ENCODE peak calls at places on chromosomes 16 and 17, in ten cellular contexts. J is neural crest cell, Z is tibial artery, I is PC-3, H is GM04503, D is lung, K is HuH-7.5, X is H7, W is KBM-7, L is SIG-M5. C is an unnamed sample.

GRCh38 chr17:9811086-9811485 is 10.8 kb downstream of the GSG1L2 start:
- DNase-seq in J (no peak), Z (no peak), I (peak; percentile 82), H (no peak), D (no peak), K (no peak), X (no peak), W (no peak), L (no peak), C (no peak)

GRCh38 chr17:39701784-39702422 is 2.0 kb downstream of the ERBB2 start:
- DNase-seq in J (no peak), Z (no peak), I (peak; percentile 16), H (no peak), D (no peak), K (no peak), X (no peak), W (no peak), L (no peak), C (no peak)

GRCh38 chr17:36722903-36723263 is 121.5 kb downstream of the MRM1 start:
- DNase-seq in J (no peak), Z (no peak), I (no peak), H (no peak), D (no peak), K (no peak), X (no peak), W (no peak), L (no peak), C (no peak)

GRCh38 chr16:80806957-80807356 is 2.6 kb upstream of the CDYL2 start:
- DNase-seq in J (no peak), Z (no peak), I (peak; percentile 82), H (no peak), D (no peak), K (no peak), X (no peak), W (peak; percentile 15), L (no peak), C (no peak)

GRCh38 chr17:5355416-5356129 is 63.9 kb downstream of the NUP88 start:
- DNase-seq in J (no peak), Z (no peak), I (peak; percentile 47), H (peak; percentile 8), D (no peak), K (no peak), X (no peak), W (no peak), L (no peak), C (no peak)

GRCh38 chr16:65658339-65659275 is 536.7 kb upstream of the CDH11 start:
- DNase-seq in J (no peak), Z (no peak), I (peak; percentile 95), H (peak; percentile 66), D (no peak), K (no peak), X (no peak), W (no peak), L (no peak), C (no peak)

GRCh38 chr17:75915268-75915667 is 10.6 kb upstream of the MRPL38 start:
- DNase-seq in J (no peak), Z (no peak), I (no peak), H (no peak), D (no peak), K (no peak), X (no peak), W (no peak), L (no peak), C (no peak)

GRCh38 chr17:63989622-63990345 is 8.4 kb upstream of the PRR29 start:
- DNase-seq in J (no peak), Z (no peak), I (no peak), H (no peak), D (no peak), K (no peak), X (no peak), W (no peak), L (no peak), C (no peak)

GRCh38 chr16:67428146-67428731 is 2.7 kb upstream of the HSD11B2 start:
- DNase-seq in J (peak; percentile 66), Z (no peak), I (peak; percentile 71), H (no peak), D (peak; percentile 68), K (peak; percentile 88), X (peak; percentile 93), W (peak; percentile 68), L (no peak), C (peak; percentile 49)

GRCh38 chr16:30457256-30457655 is 11.6 kb upstream of the SEPHS2 start:
- DNase-seq in J (no peak), Z (no peak), I (no peak), H (no peak), D (no peak), K (no peak), X (no peak), W (no peak), L (no peak), C (no peak)

GRCh38 chr16:86982347-86982596 is 334.9 kb downstream of the C16orf95 start:
- DNase-seq in J (no peak), Z (no peak), I (no peak), H (no peak), D (no peak), K (no peak), X (no peak), W (no peak), L (no peak), C (no peak)

GRCh38 chr16:81405702-81406113 is 38.9 kb upstream of the CMIP start:
- DNase-seq in J (no peak), Z (peak; percentile 29), I (peak; percentile 96), H (no peak), D (no peak), K (peak; percentile 83), X (peak; percentile 77), W (no peak), L (no peak), C (no peak)

GRCh38 chr17:7259555-7259889 is 2.8 kb downstream of the CLDN7 start:
- DNase-seq in J (no peak), Z (no peak), I (no peak), H (no peak), D (no peak), K (no peak), X (no peak), W (no peak), L (no peak), C (no peak)

GRCh38 chr16:63577891-63578290 is 1541.7 kb upstream of the CDH8 start:
- DNase-seq in J (no peak), Z (no peak), I (no peak), H (no peak), D (no peak), K (no peak), X (no peak), W (no peak), L (no peak), C (no peak)

GRCh38 chr16:66561381-66562080 is 4.7 kb upstream of the CMTM1 start:
- DNase-seq in J (no peak), Z (no peak), I (no peak), H (no peak), D (no peak), K (no peak), X (no peak), W (no peak), L (no peak), C (no peak)

GRCh38 chr16:23104032-23104955 is 45.0 kb downstream of the USP31 start:
- DNase-seq in J (no peak), Z (no peak), I (no peak), H (no peak), D (no peak), K (peak; percentile 9), X (no peak), W (no peak), L (no peak), C (no peak)

C was measured in midbrain.